ENCODE peak calls at places on chromosomes 1 and 21, in eight cellular contexts. One of them, this sample, is unnamed.
A peak's percentile ranks its signal among the peaks of the same experiment; 100 is the strongest.

GRCh38 chr1:220363196-220363831 is 91.1 kb upstream of the RAB3GAP2 start:
- DNase-seq in suprapubic skin: no peak
- DNase-seq in H1: no peak
- DNase-seq in K562: no peak
- DNase-seq in transverse colon: no peak
- DNase-seq in upper lobe of left lung: no peak
- DNase-seq in HepG2: no peak
- DNase-seq in sigmoid colon: no peak
- DNase-seq in this sample: no peak

GRCh38 chr1:48687271-48688045 is 89.2 kb downstream of the BEND5 start:
- DNase-seq in K562: no peak
- DNase-seq in transverse colon: no peak
- DNase-seq in suprapubic skin: no peak
- DNase-seq in sigmoid colon: no peak
- DNase-seq in HepG2: no peak
- DNase-seq in H1: no peak
- DNase-seq in upper lobe of left lung: peak; percentile 61
- DNase-seq in this sample: no peak

GRCh38 chr1:184022651-184023050 is 14.9 kb downstream of the COLGALT2 start:
- DNase-seq in suprapubic skin: no peak
- DNase-seq in upper lobe of left lung: no peak
- DNase-seq in transverse colon: no peak
- DNase-seq in HepG2: no peak
- DNase-seq in sigmoid colon: no peak
- DNase-seq in H1: no peak
- DNase-seq in K562: no peak
- DNase-seq in this sample: no peak

GRCh38 chr1:46554236-46555080 is 3.0 kb upstream of the KNCN start:
- DNase-seq in HepG2: no peak
- DNase-seq in H1: no peak
- DNase-seq in upper lobe of left lung: no peak
- DNase-seq in sigmoid colon: no peak
- DNase-seq in K562: peak; percentile 60
- DNase-seq in suprapubic skin: no peak
- DNase-seq in transverse colon: no peak
- DNase-seq in this sample: no peak

GRCh38 chr1:224696891-224697765 is 81.0 kb downstream of the CNIH3 start:
- DNase-seq in H1: no peak
- DNase-seq in suprapubic skin: no peak
- DNase-seq in K562: no peak
- DNase-seq in transverse colon: no peak
- DNase-seq in HepG2: no peak
- DNase-seq in sigmoid colon: no peak
- DNase-seq in upper lobe of left lung: no peak
- DNase-seq in this sample: no peak

GRCh38 chr1:172966844-172967540 is 83.7 kb downstream of the TNFSF18 start:
- DNase-seq in upper lobe of left lung: no peak
- DNase-seq in suprapubic skin: no peak
- DNase-seq in K562: no peak
- DNase-seq in sigmoid colon: no peak
- DNase-seq in H1: no peak
- DNase-seq in transverse colon: no peak
- DNase-seq in HepG2: no peak
- DNase-seq in this sample: no peak

GRCh38 chr1:230825061-230825803 is 43.1 kb downstream of the C1orf198 start:
- DNase-seq in H1: peak; percentile 22
- DNase-seq in HepG2: no peak
- DNase-seq in sigmoid colon: no peak
- DNase-seq in upper lobe of left lung: no peak
- DNase-seq in transverse colon: no peak
- DNase-seq in K562: no peak
- DNase-seq in suprapubic skin: no peak
- DNase-seq in this sample: peak; percentile 44

GRCh38 chr1:151444791-151445177 is 14.5 kb downstream of the POGZ start:
- DNase-seq in upper lobe of left lung: no peak
- DNase-seq in H1: no peak
- DNase-seq in sigmoid colon: no peak
- DNase-seq in suprapubic skin: no peak
- DNase-seq in HepG2: no peak
- DNase-seq in K562: no peak
- DNase-seq in transverse colon: no peak
- DNase-seq in this sample: no peak

GRCh38 chr1:173870252-173871075 is 2.3 kb downstream of the ZBTB37 start:
- DNase-seq in HepG2: no peak
- DNase-seq in transverse colon: peak; percentile 32
- DNase-seq in suprapubic skin: no peak
- DNase-seq in sigmoid colon: no peak
- DNase-seq in upper lobe of left lung: no peak
- DNase-seq in H1: no peak
- DNase-seq in K562: peak; percentile 28
- DNase-seq in this sample: peak; percentile 54

GRCh38 chr1:109392788-109393580 is 4.7 kb downstream of the SORT1 start:
- DNase-seq in upper lobe of left lung: no peak
- DNase-seq in HepG2: peak; percentile 98
- DNase-seq in K562: peak; percentile 40
- DNase-seq in sigmoid colon: peak; percentile 87
- DNase-seq in transverse colon: peak; percentile 73
- DNase-seq in H1: no peak
- DNase-seq in suprapubic skin: no peak
- DNase-seq in this sample: peak; percentile 65

GRCh38 chr1:219279017-219279770 is 105.5 kb downstream of the LYPLAL1 start:
- DNase-seq in transverse colon: no peak
- DNase-seq in HepG2: peak; percentile 56
- DNase-seq in H1: no peak
- DNase-seq in sigmoid colon: no peak
- DNase-seq in K562: no peak
- DNase-seq in suprapubic skin: no peak
- DNase-seq in upper lobe of left lung: no peak
- DNase-seq in this sample: no peak

GRCh38 chr1:218345673-218346390 is 696 bp downstream of the TGFB2 start:
- DNase-seq in H1: peak; percentile 75
- DNase-seq in K562: peak; percentile 53
- DNase-seq in HepG2: peak; percentile 7
- DNase-seq in suprapubic skin: peak; percentile 87
- DNase-seq in upper lobe of left lung: peak; percentile 91
- DNase-seq in transverse colon: peak; percentile 25
- DNase-seq in sigmoid colon: peak; percentile 90
- DNase-seq in this sample: peak; percentile 53

GRCh38 chr21:33267250-33267649 is 1.1 kb downstream of the IL10RB start:
- DNase-seq in upper lobe of left lung: no peak
- DNase-seq in transverse colon: no peak
- DNase-seq in suprapubic skin: no peak
- DNase-seq in H1: no peak
- DNase-seq in K562: no peak
- DNase-seq in sigmoid colon: no peak
- DNase-seq in HepG2: no peak
- DNase-seq in this sample: no peak

GRCh38 chr21:33266050-33266783 is at the start of gene IL10RB:
- DNase-seq in sigmoid colon: peak; percentile 80
- DNase-seq in H1: peak; percentile 86
- DNase-seq in K562: peak; percentile 100
- DNase-seq in upper lobe of left lung: peak; percentile 96
- DNase-seq in transverse colon: peak; percentile 87
- DNase-seq in suprapubic skin: peak; percentile 84
- DNase-seq in HepG2: peak; percentile 29
- DNase-seq in this sample: peak; percentile 78

GRCh38 chr21:33268736-33269441 is 2.7 kb downstream of the IL10RB start:
- DNase-seq in suprapubic skin: no peak
- DNase-seq in H1: no peak
- DNase-seq in sigmoid colon: no peak
- DNase-seq in HepG2: peak; percentile 29
- DNase-seq in K562: no peak
- DNase-seq in upper lobe of left lung: no peak
- DNase-seq in transverse colon: peak; percentile 97
- DNase-seq in this sample: peak; percentile 99

GRCh38 chr21:33266784-33267135 is 593 bp downstream of the IL10RB start:
- DNase-seq in H1: no peak
- DNase-seq in sigmoid colon: no peak
- DNase-seq in HepG2: no peak
- DNase-seq in suprapubic skin: no peak
- DNase-seq in upper lobe of left lung: no peak
- DNase-seq in K562: no peak
- DNase-seq in transverse colon: peak; percentile 45
- DNase-seq in this sample: peak; percentile 28

DNA sequence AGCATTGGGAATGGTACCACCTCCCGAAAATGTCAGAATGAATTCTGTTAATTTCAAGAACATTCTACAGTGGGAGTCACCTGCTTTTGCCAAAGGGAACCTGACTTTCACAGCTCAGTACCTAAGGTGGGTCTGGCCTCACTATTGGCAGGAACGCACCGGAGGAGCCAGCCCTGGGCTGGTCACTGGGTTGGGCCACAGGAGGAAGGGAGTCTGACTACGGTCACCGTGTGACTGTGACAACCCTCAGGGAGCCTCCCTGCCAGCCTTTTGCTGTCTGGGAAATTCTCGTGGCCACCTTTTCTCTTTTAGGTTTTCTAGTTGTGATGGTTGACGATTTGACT is 2.2 kb downstream of the IL10RB start:
- DNase-seq in suprapubic skin: no peak
- DNase-seq in HepG2: no peak
- DNase-seq in K562: no peak
- DNase-seq in upper lobe of left lung: no peak
- DNase-seq in transverse colon: peak; percentile 45
- DNase-seq in sigmoid colon: no peak
- DNase-seq in H1: no peak
- DNase-seq in this sample: peak; percentile 38
- TF ChIP-seq POLR2AphosphoS5 in suprapubic skin: no peak
- TF ChIP-seq POLR2AphosphoS5 in HepG2: no peak
- TF ChIP-seq POLR2AphosphoS5 in K562: no peak
- TF ChIP-seq POLR2AphosphoS5 in upper lobe of left lung: no peak
- TF ChIP-seq POLR2AphosphoS5 in transverse colon: peak; percentile 9
- TF ChIP-seq POLR2AphosphoS5 in sigmoid colon: no peak
- TF ChIP-seq POLR2AphosphoS5 in H1: no peak
- TF ChIP-seq POLR2AphosphoS5 in this sample: no peak

GRCh38 chr1:119674835-119675289 is 26.8 kb upstream of the ZNF697 start:
- DNase-seq in transverse colon: peak; percentile 57
- DNase-seq in sigmoid colon: peak; percentile 73
- DNase-seq in HepG2: peak; percentile 79
- DNase-seq in K562: peak; percentile 67
- DNase-seq in H1: no peak
- DNase-seq in suprapubic skin: no peak
- DNase-seq in upper lobe of left lung: no peak
- DNase-seq in this sample: peak; percentile 77
- TF ChIP-seq EP300 in transverse colon: no peak
- TF ChIP-seq EP300 in sigmoid colon: no peak
- TF ChIP-seq EP300 in HepG2: no peak
- TF ChIP-seq EP300 in K562: no peak
- TF ChIP-seq EP300 in H1: no peak
- TF ChIP-seq EP300 in suprapubic skin: no peak
- TF ChIP-seq EP300 in upper lobe of left lung: no peak
- TF ChIP-seq EP300 in this sample: no peak

GRCh38 chr1:205783904-205784303 is 8.6 kb upstream of the RAB29 start:
- DNase-seq in HepG2: no peak
- DNase-seq in H1: no peak
- DNase-seq in K562: no peak
- DNase-seq in upper lobe of left lung: no peak
- DNase-seq in transverse colon: no peak
- DNase-seq in sigmoid colon: no peak
- DNase-seq in suprapubic skin: no peak
- DNase-seq in this sample: no peak
- TF ChIP-seq POLR2AphosphoS5 in HepG2: no peak
- TF ChIP-seq POLR2AphosphoS5 in H1: no peak
- TF ChIP-seq POLR2AphosphoS5 in K562: no peak
- TF ChIP-seq POLR2AphosphoS5 in upper lobe of left lung: no peak
- TF ChIP-seq POLR2AphosphoS5 in transverse colon: no peak
- TF ChIP-seq POLR2AphosphoS5 in sigmoid colon: no peak
- TF ChIP-seq POLR2AphosphoS5 in suprapubic skin: no peak
- TF ChIP-seq POLR2AphosphoS5 in this sample: no peak

GRCh38 chr1:202658766-202659165 is 51.5 kb downstream of the SYT2 start:
- DNase-seq in HepG2: no peak
- DNase-seq in upper lobe of left lung: no peak
- DNase-seq in K562: no peak
- DNase-seq in H1: no peak
- DNase-seq in suprapubic skin: no peak
- DNase-seq in sigmoid colon: no peak
- DNase-seq in transverse colon: no peak
- DNase-seq in this sample: no peak

GRCh38 chr1:202661136-202661845 is 49.0 kb downstream of the SYT2 start:
- DNase-seq in H1: no peak
- DNase-seq in transverse colon: no peak
- DNase-seq in HepG2: no peak
- DNase-seq in upper lobe of left lung: no peak
- DNase-seq in K562: no peak
- DNase-seq in sigmoid colon: no peak
- DNase-seq in suprapubic skin: no peak
- DNase-seq in this sample: no peak

GRCh38 chr1:202658251-202658650 is 52.0 kb downstream of the SYT2 start:
- DNase-seq in upper lobe of left lung: no peak
- DNase-seq in transverse colon: no peak
- DNase-seq in K562: no peak
- DNase-seq in HepG2: no peak
- DNase-seq in H1: no peak
- DNase-seq in suprapubic skin: no peak
- DNase-seq in sigmoid colon: no peak
- DNase-seq in this sample: no peak

GRCh38 chr1:202659974-202660373 is 50.3 kb downstream of the SYT2 start:
- DNase-seq in HepG2: no peak
- DNase-seq in transverse colon: no peak
- DNase-seq in K562: no peak
- DNase-seq in H1: no peak
- DNase-seq in sigmoid colon: no peak
- DNase-seq in upper lobe of left lung: no peak
- DNase-seq in suprapubic skin: no peak
- DNase-seq in this sample: no peak

GRCh38 chr1:202659541-202659940 is 50.7 kb downstream of the SYT2 start:
- DNase-seq in K562: no peak
- DNase-seq in H1: no peak
- DNase-seq in HepG2: no peak
- DNase-seq in sigmoid colon: no peak
- DNase-seq in upper lobe of left lung: no peak
- DNase-seq in transverse colon: no peak
- DNase-seq in suprapubic skin: no peak
- DNase-seq in this sample: no peak
- TF ChIP-seq EP300 in K562: no peak
- TF ChIP-seq EP300 in H1: no peak
- TF ChIP-seq EP300 in HepG2: no peak
- TF ChIP-seq EP300 in sigmoid colon: no peak
- TF ChIP-seq EP300 in upper lobe of left lung: no peak
- TF ChIP-seq EP300 in transverse colon: no peak
- TF ChIP-seq EP300 in suprapubic skin: no peak
- TF ChIP-seq EP300 in this sample: no peak

GRCh38 chr1:11650331-11650991 is 3.8 kb downstream of the FBXO2 start:
- DNase-seq in K562: peak; percentile 78
- DNase-seq in sigmoid colon: peak; percentile 87
- DNase-seq in suprapubic skin: peak; percentile 87
- DNase-seq in upper lobe of left lung: peak; percentile 95
- DNase-seq in HepG2: no peak
- DNase-seq in H1: peak; percentile 84
- DNase-seq in transverse colon: peak; percentile 84
- DNase-seq in this sample: peak; percentile 89
- TF ChIP-seq POLR2AphosphoS5 in K562: no peak
- TF ChIP-seq POLR2AphosphoS5 in sigmoid colon: no peak
- TF ChIP-seq POLR2AphosphoS5 in suprapubic skin: no peak
- TF ChIP-seq POLR2AphosphoS5 in upper lobe of left lung: no peak
- TF ChIP-seq POLR2AphosphoS5 in HepG2: no peak
- TF ChIP-seq POLR2AphosphoS5 in H1: no peak
- TF ChIP-seq POLR2AphosphoS5 in transverse colon: no peak
- TF ChIP-seq POLR2AphosphoS5 in this sample: peak; percentile 65

GRCh38 chr1:22048351-22049192 is 3.9 kb upstream of the CDC42 start:
- DNase-seq in transverse colon: no peak
- DNase-seq in sigmoid colon: no peak
- DNase-seq in HepG2: peak; percentile 85
- DNase-seq in upper lobe of left lung: no peak
- DNase-seq in suprapubic skin: no peak
- DNase-seq in H1: no peak
- DNase-seq in K562: peak; percentile 91
- DNase-seq in this sample: no peak
- TF ChIP-seq EP300 in transverse colon: no peak
- TF ChIP-seq EP300 in sigmoid colon: no peak
- TF ChIP-seq EP300 in HepG2: no peak
- TF ChIP-seq EP300 in upper lobe of left lung: no peak
- TF ChIP-seq EP300 in suprapubic skin: no peak
- TF ChIP-seq EP300 in H1: no peak
- TF ChIP-seq EP300 in K562: peak; percentile 39
- TF ChIP-seq EP300 in this sample: no peak

This sample was measured in stomach.